ENCODE peak calls at places on chromosome 2, in seven cellular contexts. X, P, Q, I, N, Z and M are unnamed samples.

GRCh38 chr2:151973901-151974199 is 125.0 kb downstream of the CACNB4 start:
- DNase-seq in X (no peak), Z (no peak), Q (no peak), P (no peak), I (peak), N (no peak), M (no peak)

GRCh38 chr2:192016265-192016664 is 169.4 kb upstream of the CAVIN2 start:
- DNase-seq in N (no peak), I (no peak), P (no peak), X (no peak), Z (no peak), Q (no peak), M (no peak)

GRCh38 chr2:139122711-139123158 is 342.5 kb upstream of the NXPH2 start:
- DNase-seq in Q (no peak), I (no peak), P (no peak), N (no peak), Z (no peak), X (no peak), M (no peak)

GRCh38 chr2:134271758-134272157 is 17.9 kb downstream of the MGAT5 start:
- DNase-seq in Q (no peak), X (no peak), Z (no peak), N (no peak), I (no peak), P (no peak), M (no peak)

GRCh38 chr2:4110273-4110672 is 406.9 kb downstream of the DCDC2C start:
- DNase-seq in N (no peak), Z (no peak), I (no peak), P (no peak), Q (no peak), X (no peak), M (no peak)

GRCh38 chr2:33217431-33217830 is 259.0 kb upstream of the RASGRP3 start:
- DNase-seq in I (no peak), N (no peak), Z (no peak), X (no peak), P (no peak), Q (no peak), M (no peak)

GRCh38 chr2:39685135-39685534 is 19.4 kb downstream of the TMEM178A start:
- DNase-seq in Z (no peak), I (no peak), X (no peak), P (no peak), Q (no peak), N (no peak), M (no peak)

GRCh38 chr2:63805412-63805811 is 36.3 kb upstream of the UGP2 start:
- DNase-seq in X (no peak), P (no peak), Q (no peak), Z (no peak), I (no peak), N (no peak), M (no peak)

GRCh38 chr2:168434164-168434563 is 21.9 kb upstream of the CERS6 start:
- DNase-seq in X (no peak), N (no peak), Z (no peak), P (peak), Q (no peak), I (peak), M (peak)

GRCh38 chr2:36770542-36771287 is 74.2 kb downstream of the VIT start:
- DNase-seq in Q (no peak), X (peak), I (no peak), N (peak), P (no peak), Z (no peak), M (peak)

GRCh38 chr2:132449868-132450267 is 33.3 kb downstream of the GPR39 start:
- DNase-seq in X (no peak), N (no peak), Z (no peak), P (no peak), Q (no peak), I (no peak), M (no peak)

GRCh38 chr2:201522965-201523364 is 71.4 kb downstream of the STRADB start:
- DNase-seq in N (no peak), P (no peak), I (no peak), X (no peak), Q (no peak), Z (no peak), M (no peak)

GRCh38 chr2:152242787-152243472 is 67.4 kb upstream of the STAM2 start:
- DNase-seq in Z (no peak), P (no peak), N (no peak), X (no peak), I (no peak), Q (no peak), M (no peak)

GRCh38 chr2:233386382-233387041 is 32.2 kb downstream of the DGKD start:
- DNase-seq in Q (peak), Z (no peak), P (no peak), N (no peak), I (no peak), X (peak), M (no peak)

GRCh38 chr2:15811367-15811766 is 129.0 kb upstream of the MYCN start:
- DNase-seq in P (no peak), X (no peak), Q (peak), I (no peak), N (no peak), Z (no peak), M (no peak)

GRCh38 chr2:25835906-25836305 is 42.4 kb downstream of the ASXL2 start:
- DNase-seq in P (no peak), Q (no peak), I (no peak), X (no peak), Z (no peak), N (no peak), M (no peak)

GRCh38 chr2:168550670-168551069 is 94.6 kb downstream of the CERS6 start:
- DNase-seq in N (no peak), P (no peak), Z (no peak), X (no peak), I (no peak), Q (no peak), M (no peak)

GRCh38 chr2:108449410-108450200 is 599 bp downstream of the GCC2 start:
- DNase-seq in P (peak), N (peak), Q (no peak), Z (no peak), I (peak), X (peak), M (peak)

GRCh38 chr2:128054104-128054503 is 26.2 kb upstream of the SAP130 start:
- DNase-seq in I (no peak), N (no peak), Q (no peak), Z (no peak), X (no peak), P (no peak), M (no peak)

GRCh38 chr2:11669454-11670291 is at the start of gene NTSR2:
- DNase-seq in Z (no peak), P (peak), N (no peak), I (no peak), Q (peak), X (peak), M (peak)

GRCh38 chr2:145066151-145066661 is 546.3 kb upstream of the ZEB2 start:
- DNase-seq in X (no peak), N (no peak), Q (no peak), I (peak), Z (no peak), P (no peak), M (no peak)

GRCh38 chr2:52710810-52711618 is 1056.6 kb upstream of the CHAC2 start:
- DNase-seq in Z (no peak), I (no peak), Q (no peak), P (no peak), X (no peak), N (no peak), M (no peak)

GRCh38 chr2:110655701-110656100 is 22.2 kb downstream of the BUB1 start:
- DNase-seq in Z (no peak), N (no peak), X (no peak), P (no peak), I (no peak), Q (no peak), M (no peak)

GRCh38 chr2:74081030-74081429 is 66.7 kb downstream of the BOLA3 start:
- DNase-seq in X (no peak), N (no peak), Z (no peak), I (no peak), Q (no peak), P (no peak), M (no peak)

GRCh38 chr2:24201496-24201895 is 26.6 kb downstream of the FAM228A start:
- DNase-seq in X (no peak), N (no peak), I (no peak), P (no peak), Q (no peak), Z (no peak), M (no peak)

GRCh38 chr2:96340493-96341414 is 5.2 kb downstream of the NCAPH start:
- DNase-seq in X (no peak), Z (no peak), P (no peak), Q (no peak), N (no peak), I (no peak), M (no peak)

GRCh38 chr2:229378386-229378785 is 107.3 kb upstream of the PID1 start:
- DNase-seq in I (no peak), Z (no peak), X (no peak), P (no peak), Q (no peak), N (no peak), M (no peak)

GRCh38 chr2:18178736-18179349 is 300.4 kb downstream of the KCNS3 start:
- DNase-seq in P (peak), Q (no peak), I (peak), Z (no peak), N (peak), X (peak), M (peak)

GRCh38 chr2:150472122-150472899 is 15.2 kb downstream of the RND3 start:
- DNase-seq in I (peak), N (no peak), P (peak), Q (no peak), Z (no peak), X (peak), M (peak)

GRCh38 chr2:72576861-72577260 is 249.0 kb downstream of the EXOC6B start:
- DNase-seq in Z (no peak), I (no peak), P (no peak), X (no peak), N (no peak), Q (no peak), M (no peak)

GRCh38 chr2:10407841-10408648 is 40.1 kb downstream of the ODC1 start:
- DNase-seq in X (peak), P (peak), N (peak), Q (peak), I (peak), Z (peak), M (peak)

GRCh38 chr2:202178342-202178958 is 59.9 kb downstream of the SUMO1 start:
- DNase-seq in I (peak), X (peak), Q (peak), N (peak), P (peak), Z (no peak), M (peak)

GRCh38 chr2:175036582-175037018 is 31.4 kb upstream of the CHN1 start:
- DNase-seq in P (no peak), Q (no peak), Z (no peak), X (peak), I (no peak), N (peak), M (no peak)

GRCh38 chr2:39128919-39129391 is 8.1 kb upstream of the SOS1 start:
- DNase-seq in I (no peak), Z (no peak), N (no peak), X (no peak), Q (no peak), P (no peak), M (peak)

GRCh38 chr2:50746526-50746925 is 285.4 kb downstream of the NRXN1 start:
- DNase-seq in X (peak), I (no peak), N (peak), Q (no peak), Z (no peak), P (no peak), M (no peak)

GRCh38 chr2:109322111-109322510 is 193.1 kb downstream of the SH3RF3 start:
- DNase-seq in I (peak), N (no peak), P (peak), X (no peak), Z (peak), Q (peak), M (peak)

DNA sequence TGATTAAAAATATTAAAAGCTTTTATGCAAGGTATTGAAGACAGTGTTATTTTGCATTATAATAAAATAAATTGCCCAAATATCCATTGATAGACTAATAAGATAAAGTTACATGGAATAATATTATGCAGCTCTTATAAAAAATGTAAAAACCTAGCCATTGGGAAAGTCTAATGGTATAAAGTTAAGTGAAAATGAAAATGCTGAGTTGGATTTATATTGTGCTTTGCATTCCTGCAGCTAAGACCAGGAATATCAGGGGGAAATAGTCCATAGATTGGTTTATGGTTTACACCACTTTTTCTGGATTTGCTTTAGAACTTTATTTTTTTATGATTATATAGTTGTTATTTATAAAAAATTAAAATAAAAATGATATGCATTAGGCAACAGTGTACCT is 46.1 kb upstream of the LYPD6B start:
- DNase-seq in Q (no peak), N (no peak), X (no peak), I (no peak), P (no peak), Z (no peak), M (no peak)
- TF ChIP-seq EP300 in Q (no peak), N (no peak), X (no peak), I (no peak), P (no peak), Z (no peak), M (no peak)

DNA sequence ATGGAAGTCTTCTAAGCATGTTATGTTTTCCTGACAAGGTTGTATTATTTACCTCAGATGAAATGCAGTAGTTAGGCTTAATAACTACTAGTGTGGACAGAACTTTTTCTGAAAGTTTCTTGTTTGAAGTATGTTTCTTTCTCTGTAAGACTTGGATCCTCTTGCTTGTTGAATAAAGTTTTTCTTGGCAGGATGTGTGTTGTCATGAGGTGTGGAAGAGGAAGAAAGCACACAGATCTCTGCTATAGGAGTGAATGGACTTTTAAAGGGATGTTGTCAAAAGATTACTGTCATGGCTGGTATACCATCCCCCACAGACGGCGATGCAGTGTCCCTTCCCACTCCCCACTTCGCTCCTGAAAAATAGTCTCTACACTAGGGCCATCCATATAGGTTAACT is 2.6 kb downstream of the CAB39 start:
- DNase-seq in P (no peak), X (no peak), I (no peak), Q (no peak), Z (no peak), N (peak), M (no peak)
- H3K27ac ChIP-seq in P (peak), X (no peak), I (peak), Q (no peak), Z (no peak), N (peak), M (peak)

GRCh38 chr2:158999458-158999857 is 31.0 kb downstream of the TANC1 start:
- DNase-seq in Q (no peak), Z (no peak), N (no peak), X (peak), I (no peak), P (no peak), M (no peak)

GRCh38 chr2:158998486-158999248 is 30.2 kb downstream of the TANC1 start:
- DNase-seq in X (no peak), Q (no peak), I (no peak), P (no peak), Z (no peak), N (no peak), M (no peak)

GRCh38 chr2:159002465-159003130 is 34.2 kb downstream of the TANC1 start:
- DNase-seq in P (no peak), X (no peak), I (no peak), Z (no peak), N (no peak), Q (no peak), M (no peak)

GRCh38 chr2:158997037-158997785 is 28.8 kb downstream of the TANC1 start:
- DNase-seq in Q (no peak), P (no peak), X (no peak), I (no peak), N (no peak), Z (no peak), M (no peak)

DNA sequence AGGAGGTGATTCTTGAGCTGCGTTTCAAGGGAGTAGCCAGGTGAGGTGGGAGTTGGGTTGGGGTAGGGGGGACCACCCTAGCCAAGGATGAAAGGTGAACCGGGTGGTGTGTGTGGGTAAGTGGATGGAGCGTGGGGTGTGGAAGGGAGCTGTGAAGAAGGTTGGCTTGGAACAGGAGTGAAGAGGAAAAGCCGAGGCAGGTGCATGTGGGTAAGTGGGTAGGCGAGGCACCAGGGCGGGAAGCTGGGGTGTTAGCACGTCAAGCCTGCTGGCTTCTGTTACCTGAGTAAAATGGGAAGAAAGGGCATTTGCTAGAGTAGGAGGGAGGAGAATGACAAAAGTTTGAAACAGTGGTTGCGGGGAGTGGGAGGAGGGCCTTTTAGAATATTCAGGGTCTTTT is 31.6 kb downstream of the TANC1 start:
- DNase-seq in Q (no peak), X (no peak), I (no peak), P (no peak), N (no peak), Z (no peak), M (no peak)
- H3K4me3 ChIP-seq in Q (no peak), X (no peak), I (no peak), P (no peak), N (no peak), Z (no peak), M (no peak)

GRCh38 chr2:20446917-20447436 is at the start of gene RHOB:
- DNase-seq in N (peak), Z (peak), X (peak), I (peak), P (peak), Q (peak), M (peak)
- TF ChIP-seq EP300 in N (no peak), Z (no peak), X (no peak), I (peak), P (no peak), Q (peak), M (no peak)

GRCh38 chr2:218022131-218022850 is 19.5 kb upstream of the TNS1 start:
- DNase-seq in Z (peak), N (no peak), P (no peak), Q (peak), X (no peak), I (no peak), M (no peak)

GRCh38 chr2:218020966-218021535 is 18.3 kb upstream of the TNS1 start:
- DNase-seq in Z (peak), I (no peak), N (no peak), P (no peak), X (no peak), Q (no peak), M (no peak)

GRCh38 chr2:218020281-218020680 is 17.5 kb upstream of the TNS1 start:
- DNase-seq in N (no peak), I (no peak), Q (no peak), X (no peak), Z (peak), P (no peak), M (no peak)

GRCh38 chr2:218022851-218023530 is 20.2 kb upstream of the TNS1 start:
- DNase-seq in I (no peak), N (no peak), Q (peak), P (no peak), Z (peak), X (no peak), M (no peak)

DNA sequence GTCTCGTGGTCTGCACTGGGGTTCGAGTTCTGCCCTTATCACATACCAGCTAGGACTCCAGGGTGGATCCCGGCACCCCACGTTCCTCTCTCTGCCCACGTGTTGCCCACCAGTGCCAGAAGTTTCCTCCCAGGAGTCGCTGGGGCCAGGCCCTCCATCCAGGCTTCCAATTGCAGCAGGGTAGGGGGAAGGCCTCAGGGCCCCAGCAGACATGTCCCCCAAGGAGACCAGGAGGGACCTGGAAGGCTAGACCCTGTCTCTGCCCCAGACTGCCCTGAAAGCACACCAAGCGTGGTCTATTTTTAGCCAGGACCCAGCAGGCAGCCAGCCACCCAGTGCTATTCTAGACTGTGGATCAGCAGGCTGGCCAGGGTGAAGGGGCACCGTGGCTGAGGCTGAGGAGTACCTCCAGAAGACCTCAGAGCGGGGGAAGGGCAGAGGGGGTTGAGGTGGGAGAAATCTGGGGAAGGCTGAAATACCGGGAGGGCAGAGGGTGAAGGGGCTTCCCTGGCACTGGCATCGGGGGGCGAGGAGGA is 18.8 kb upstream of the TNS1 start:
- DNase-seq in Z (peak), I (no peak), Q (no peak), N (no peak), P (no peak), X (no peak), M (no peak)
- H3K27ac ChIP-seq in Z (no peak), I (no peak), Q (no peak), N (no peak), P (no peak), X (no peak), M (no peak)

GRCh38 chr2:173448938-173449471 is 94.3 kb downstream of the CDCA7 start:
- DNase-seq in Z (peak), N (peak), Q (no peak), I (peak), P (peak), X (peak), M (peak)
- H3K4me3 ChIP-seq in Z (peak), N (no peak), Q (no peak), I (no peak), P (peak), X (peak), M (peak)

GRCh38 chr2:205675861-205676516 is 6.3 kb upstream of the NRP2 start:
- DNase-seq in Z (no peak), Q (no peak), N (peak), I (peak), P (no peak), X (peak), M (no peak)
- TF ChIP-seq EP300 in Z (no peak), Q (no peak), N (no peak), I (no peak), P (no peak), X (no peak), M (no peak)

GRCh38 chr2:124272442-124272841 is 247.4 kb downstream of the CNTNAP5 start:
- DNase-seq in Q (no peak), P (no peak), N (no peak), Z (no peak), I (no peak), X (no peak), M (no peak)
- H3K27ac ChIP-seq in Q (no peak), P (no peak), N (no peak), Z (no peak), I (no peak), X (no peak), M (no peak)